ENCODE peak calls at places on chromosomes 4 and X, in four cellular contexts. One of them, this sample, is unnamed.

GRCh38 chr4:149980941-149981340 is 97.3 kb upstream of the DCLK2 start:
- DNase-seq in sigmoid colon: peak; percentile 68
- DNase-seq in PC-3: peak; percentile 67
- DNase-seq in heart left ventricle: peak; percentile 31
- DNase-seq in this sample: no peak

GRCh38 chrX:150544222-150544787 is 24.1 kb upstream of the MTM1 start:
- DNase-seq in sigmoid colon: no peak
- DNase-seq in PC-3: peak; percentile 30
- DNase-seq in heart left ventricle: no peak
- DNase-seq in this sample: no peak

GRCh38 chr4:114921790-114922581 is 191.4 kb downstream of the NDST4 start:
- DNase-seq in sigmoid colon: no peak
- DNase-seq in PC-3: no peak
- DNase-seq in heart left ventricle: no peak
- DNase-seq in this sample: no peak

GRCh38 chr4:183571350-183572076 is 66.7 kb downstream of the ING2 start:
- DNase-seq in sigmoid colon: no peak
- DNase-seq in PC-3: peak; percentile 15
- DNase-seq in heart left ventricle: peak; percentile 32
- DNase-seq in this sample: peak; percentile 86

GRCh38 chr4:112933790-112934189 is 115.7 kb upstream of the ANK2 start:
- DNase-seq in sigmoid colon: no peak
- DNase-seq in PC-3: no peak
- DNase-seq in heart left ventricle: no peak
- DNase-seq in this sample: no peak

GRCh38 chr4:156475322-156475721 is 496.3 kb downstream of the PDGFC start:
- DNase-seq in sigmoid colon: no peak
- DNase-seq in PC-3: peak; percentile 69
- DNase-seq in heart left ventricle: no peak
- DNase-seq in this sample: no peak

GRCh38 chr4:4416981-4417380 is 30.1 kb downstream of the NSG1 start:
- DNase-seq in sigmoid colon: peak; percentile 37
- DNase-seq in PC-3: no peak
- DNase-seq in heart left ventricle: no peak
- DNase-seq in this sample: peak; percentile 30

GRCh38 chrX:108399427-108400165 is 38.6 kb downstream of the COL4A6 start:
- DNase-seq in sigmoid colon: no peak
- DNase-seq in PC-3: peak; percentile 92
- DNase-seq in heart left ventricle: no peak
- DNase-seq in this sample: no peak

GRCh38 chr4:76108467-76109181 is 34.1 kb downstream of the ART3 start:
- DNase-seq in sigmoid colon: no peak
- DNase-seq in PC-3: peak; percentile 27
- DNase-seq in heart left ventricle: no peak
- DNase-seq in this sample: no peak

GRCh38 chr4:107742196-107742595 is 22.2 kb upstream of the PAPSS1 start:
- DNase-seq in sigmoid colon: no peak
- DNase-seq in PC-3: no peak
- DNase-seq in heart left ventricle: no peak
- DNase-seq in this sample: no peak

GRCh38 chr4:125511715-125512114 is 197.0 kb downstream of the FAT4 start:
- DNase-seq in sigmoid colon: no peak
- DNase-seq in PC-3: no peak
- DNase-seq in heart left ventricle: no peak
- DNase-seq in this sample: no peak

GRCh38 chr4:86334020-86334750 is 25.7 kb downstream of the MAPK10 start:
- DNase-seq in sigmoid colon: no peak
- DNase-seq in PC-3: no peak
- DNase-seq in heart left ventricle: no peak
- DNase-seq in this sample: no peak

GRCh38 chrX:150456466-150456865 is 93.3 kb downstream of the MAMLD1 start:
- DNase-seq in sigmoid colon: no peak
- DNase-seq in PC-3: peak; percentile 2
- DNase-seq in heart left ventricle: no peak
- DNase-seq in this sample: no peak

GRCh38 chr4:143555676-143556075 is 42.2 kb downstream of the SMARCA5 start:
- DNase-seq in sigmoid colon: no peak
- DNase-seq in PC-3: no peak
- DNase-seq in heart left ventricle: no peak
- DNase-seq in this sample: no peak

GRCh38 chr4:158161561-158162354 is 11.1 kb downstream of the GASK1B start:
- DNase-seq in sigmoid colon: peak; percentile 75
- DNase-seq in PC-3: peak; percentile 55
- DNase-seq in heart left ventricle: peak; percentile 33
- DNase-seq in this sample: no peak

GRCh38 chrX:30228526-30228925 is 1.9 kb upstream of the MAGEB3 start:
- DNase-seq in sigmoid colon: no peak
- DNase-seq in PC-3: no peak
- DNase-seq in heart left ventricle: no peak
- DNase-seq in this sample: no peak

GRCh38 chr4:100206850-100207249 is 16.6 kb upstream of the DDIT4L start:
- DNase-seq in sigmoid colon: no peak
- DNase-seq in PC-3: no peak
- DNase-seq in heart left ventricle: no peak
- DNase-seq in this sample: no peak

GRCh38 chr4:121898150-121898549 is 27.9 kb upstream of the BBS7 start:
- DNase-seq in sigmoid colon: no peak
- DNase-seq in PC-3: peak; percentile 18
- DNase-seq in heart left ventricle: no peak
- DNase-seq in this sample: no peak

GRCh38 chr4:24885342-24885741 is 27.5 kb downstream of the CCDC149 start:
- DNase-seq in sigmoid colon: no peak
- DNase-seq in PC-3: no peak
- DNase-seq in heart left ventricle: no peak
- DNase-seq in this sample: no peak

GRCh38 chrX:54030329-54030728 is 13.9 kb downstream of the PHF8 start:
- DNase-seq in sigmoid colon: no peak
- DNase-seq in PC-3: no peak
- DNase-seq in heart left ventricle: no peak
- DNase-seq in this sample: no peak

GRCh38 chr4:36547383-36547782 is 266.0 kb downstream of the DTHD1 start:
- DNase-seq in sigmoid colon: no peak
- DNase-seq in PC-3: no peak
- DNase-seq in heart left ventricle: no peak
- DNase-seq in this sample: no peak

GRCh38 chr4:185573651-185574199 is 38.4 kb upstream of the PDLIM3 start:
- DNase-seq in sigmoid colon: no peak
- DNase-seq in PC-3: peak; percentile 84
- DNase-seq in heart left ventricle: no peak
- DNase-seq in this sample: no peak

GRCh38 chr4:119783200-119783978 is 154.8 kb upstream of the PDE5A start:
- DNase-seq in sigmoid colon: no peak
- DNase-seq in PC-3: no peak
- DNase-seq in heart left ventricle: no peak
- DNase-seq in this sample: no peak

GRCh38 chr4:13597604-13598003 is 29.9 kb downstream of the BOD1L1 start:
- DNase-seq in sigmoid colon: no peak
- DNase-seq in PC-3: peak; percentile 29
- DNase-seq in heart left ventricle: no peak
- DNase-seq in this sample: no peak

GRCh38 chr4:48653217-48654014 is 126.7 kb downstream of the FRYL start:
- DNase-seq in sigmoid colon: peak; percentile 73
- DNase-seq in PC-3: no peak
- DNase-seq in heart left ventricle: peak; percentile 75
- DNase-seq in this sample: no peak

GRCh38 chr4:137534516-137534915 is 2.2 kb upstream of the PCDH18 start:
- DNase-seq in sigmoid colon: no peak
- DNase-seq in PC-3: no peak
- DNase-seq in heart left ventricle: no peak
- DNase-seq in this sample: no peak

GRCh38 chrX:104253567-104254441 is 929 bp downstream of the ESX1 start:
- DNase-seq in sigmoid colon: no peak
- DNase-seq in PC-3: no peak
- DNase-seq in heart left ventricle: no peak
- DNase-seq in this sample: no peak

GRCh38 chr4:35789899-35790574 is 454.3 kb downstream of the ARAP2 start:
- DNase-seq in sigmoid colon: no peak
- DNase-seq in PC-3: no peak
- DNase-seq in heart left ventricle: no peak
- DNase-seq in this sample: no peak

GRCh38 chr4:158768577-158769174 is at the start of gene FNIP2:
- DNase-seq in sigmoid colon: peak; percentile 92
- DNase-seq in PC-3: peak; percentile 64
- DNase-seq in heart left ventricle: peak; percentile 91
- DNase-seq in this sample: peak; percentile 92

GRCh38 chr4:165874072-165874798 is 1.2 kb downstream of the TLL1 start:
- DNase-seq in sigmoid colon: no peak
- DNase-seq in PC-3: peak; percentile 37
- DNase-seq in heart left ventricle: no peak
- DNase-seq in this sample: no peak

GRCh38 chr4:26058537-26058936 is 144.5 kb downstream of the SMIM20 start:
- DNase-seq in sigmoid colon: no peak
- DNase-seq in PC-3: no peak
- DNase-seq in heart left ventricle: no peak
- DNase-seq in this sample: no peak

GRCh38 chr4:150723727-150724411 is 141.9 kb downstream of the MAB21L2 start:
- DNase-seq in sigmoid colon: no peak
- DNase-seq in PC-3: no peak
- DNase-seq in heart left ventricle: no peak
- DNase-seq in this sample: no peak

GRCh38 chrX:37958493-37959211 is 47.7 kb upstream of the SYTL5 start:
- DNase-seq in sigmoid colon: no peak
- DNase-seq in PC-3: no peak
- DNase-seq in heart left ventricle: no peak
- DNase-seq in this sample: no peak

GRCh38 chr4:105835177-105835576 is 60.1 kb upstream of the NPNT start:
- DNase-seq in sigmoid colon: peak; percentile 52
- DNase-seq in PC-3: no peak
- DNase-seq in heart left ventricle: no peak
- DNase-seq in this sample: no peak

GRCh38 chrX:64842492-64842891 is 133.8 kb downstream of the ZC4H2 start:
- DNase-seq in sigmoid colon: no peak
- DNase-seq in PC-3: no peak
- DNase-seq in heart left ventricle: no peak
- DNase-seq in this sample: no peak

GRCh38 chr4:13570916-13571315 is 26.6 kb upstream of the NKX3-2 start:
- DNase-seq in sigmoid colon: no peak
- DNase-seq in PC-3: no peak
- DNase-seq in heart left ventricle: no peak
- DNase-seq in this sample: no peak

GRCh38 chr4:55367084-55367722 is 21.2 kb downstream of the SRD5A3 start:
- DNase-seq in sigmoid colon: no peak
- DNase-seq in PC-3: no peak
- DNase-seq in heart left ventricle: no peak
- DNase-seq in this sample: no peak

GRCh38 chrX:114532093-114532805 is 51.6 kb upstream of the HTR2C start:
- DNase-seq in sigmoid colon: no peak
- DNase-seq in PC-3: peak; percentile 23
- DNase-seq in heart left ventricle: no peak
- DNase-seq in this sample: no peak

GRCh38 chrX:103373581-103373980 is 2.8 kb upstream of the BEX3 start:
- DNase-seq in sigmoid colon: no peak
- DNase-seq in PC-3: peak; percentile 57
- DNase-seq in heart left ventricle: no peak
- DNase-seq in this sample: no peak

GRCh38 chr4:71487324-71487677 is 148.5 kb downstream of the SLC4A4 start:
- DNase-seq in sigmoid colon: no peak
- DNase-seq in PC-3: no peak
- DNase-seq in heart left ventricle: no peak
- DNase-seq in this sample: no peak

DNA sequence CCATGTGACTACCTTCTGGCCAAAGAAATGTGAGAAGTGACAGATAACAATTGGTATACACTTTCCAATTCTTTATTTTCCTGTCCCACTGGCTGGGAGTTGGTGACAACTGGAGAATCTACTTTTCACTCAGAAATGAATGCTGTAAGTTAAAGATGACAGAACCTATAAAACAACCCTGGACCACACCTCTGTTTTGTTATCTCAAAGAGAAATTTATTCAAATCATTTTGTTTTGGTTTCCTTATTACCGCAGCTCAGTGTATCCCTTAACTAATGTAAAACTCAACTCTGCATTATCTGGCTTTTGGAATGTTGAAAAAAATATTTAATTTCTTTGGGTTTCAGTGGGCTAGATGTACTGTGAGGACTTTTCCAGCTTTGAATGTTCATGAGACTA is 469.8 kb downstream of the PCDH7 start:
- DNase-seq in sigmoid colon: no peak
- DNase-seq in PC-3: no peak
- DNase-seq in heart left ventricle: no peak
- DNase-seq in this sample: no peak
- H3K4me1 ChIP-seq in sigmoid colon: no peaks in the 10 kb centered on the region
- H3K4me1 ChIP-seq in PC-3: no peaks in the 10 kb centered on the region
- H3K4me1 ChIP-seq in heart left ventricle: no peaks in the 10 kb centered on the region
- H3K4me1 ChIP-seq in this sample: no peaks in the 10 kb centered on the region

GRCh38 chr4:147596377-147596776 is 20.8 kb upstream of the TMEM184C start:
- DNase-seq in sigmoid colon: no peak
- DNase-seq in PC-3: peak; percentile 24
- DNase-seq in heart left ventricle: no peak
- DNase-seq in this sample: no peak
- H3K4me1 ChIP-seq in sigmoid colon: peaks cover 9% of the 10 kb centered on the region
- H3K4me1 ChIP-seq in PC-3: peaks cover 15% of the 10 kb centered on the region
- H3K4me1 ChIP-seq in heart left ventricle: no peaks in the 10 kb centered on the region
- H3K4me1 ChIP-seq in this sample: no peaks in the 10 kb centered on the region

DNA sequence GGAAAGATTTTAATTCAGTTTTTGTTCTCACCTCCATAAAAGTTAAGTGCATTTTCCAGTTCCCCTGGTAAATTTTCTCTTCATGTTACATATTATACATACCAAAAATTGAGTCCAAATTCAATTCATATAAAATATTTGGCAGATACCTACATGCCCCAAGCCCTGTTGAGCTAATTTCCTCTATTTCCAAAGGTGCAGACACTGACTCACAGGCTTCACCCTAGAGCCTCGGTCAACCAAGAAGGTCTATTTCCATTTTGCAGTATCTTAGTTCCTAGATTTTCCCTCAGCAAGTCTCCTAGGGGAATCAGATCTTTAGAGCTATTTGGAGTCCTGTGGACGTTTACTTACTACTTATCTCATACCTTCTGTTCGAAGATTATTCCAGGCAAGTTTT is 174.4 kb downstream of the TSPAN5 start:
- DNase-seq in sigmoid colon: no peak
- DNase-seq in PC-3: peak; percentile 64
- DNase-seq in heart left ventricle: no peak
- DNase-seq in this sample: no peak
- H3K4me1 ChIP-seq in sigmoid colon: no peaks in the 10 kb centered on the region
- H3K4me1 ChIP-seq in PC-3: peaks cover 52% of the 10 kb centered on the region
- H3K4me1 ChIP-seq in heart left ventricle: no peaks in the 10 kb centered on the region
- H3K4me1 ChIP-seq in this sample: no peaks in the 10 kb centered on the region

GRCh38 chr4:41430796-41431195 is 107.2 kb upstream of the LIMCH1 start:
- DNase-seq in sigmoid colon: no peak
- DNase-seq in PC-3: no peak
- DNase-seq in heart left ventricle: no peak
- DNase-seq in this sample: no peak

GRCh38 chr4:41427306-41427882 is 110.6 kb upstream of the LIMCH1 start:
- DNase-seq in sigmoid colon: no peak
- DNase-seq in PC-3: no peak
- DNase-seq in heart left ventricle: no peak
- DNase-seq in this sample: no peak

GRCh38 chr4:41428205-41428940 is 109.6 kb upstream of the LIMCH1 start:
- DNase-seq in sigmoid colon: no peak
- DNase-seq in PC-3: no peak
- DNase-seq in heart left ventricle: no peak
- DNase-seq in this sample: no peak

GRCh38 chr4:41426523-41426922 is 111.4 kb upstream of the LIMCH1 start:
- DNase-seq in sigmoid colon: no peak
- DNase-seq in PC-3: no peak
- DNase-seq in heart left ventricle: no peak
- DNase-seq in this sample: no peak

GRCh38 chr4:41428941-41429669 is 108.9 kb upstream of the LIMCH1 start:
- DNase-seq in sigmoid colon: no peak
- DNase-seq in PC-3: no peak
- DNase-seq in heart left ventricle: no peak
- DNase-seq in this sample: no peak
- H3K4me1 ChIP-seq in sigmoid colon: peaks cover 9% of the 10 kb centered on the region
- H3K4me1 ChIP-seq in PC-3: no peaks in the 10 kb centered on the region
- H3K4me1 ChIP-seq in heart left ventricle: peaks cover 89% of the 10 kb centered on the region
- H3K4me1 ChIP-seq in this sample: peaks cover 78% of the 10 kb centered on the region

This sample was measured in upper lobe of right lung.